ENCODE peak calls at places on chromosomes 13 and 19, in nine cellular contexts. C is A549, V is ovary, G is body of pancreas, U is Panc1, E is colonic mucosa, Z is dorsolateral prefrontal cortex, P is prostate gland, I is lower lobe of right lung. T is an unnamed sample.

GRCh38 chr13:83355042-83355441 is 527.2 kb downstream of the SLITRK1 start:
- DNase-seq in I (no peak), U (no peak), P (no peak), E (no peak), C (no peak), V (no peak), Z (no peak), G (no peak), T (no peak)

GRCh38 chr13:25069236-25069635 is 26.7 kb upstream of the PABPC3 start:
- DNase-seq in U (no peak), G (no peak), E (no peak), Z (no peak), P (no peak), C (no peak), I (no peak), V (no peak), T (no peak)

GRCh38 chr13:98981596-98982195 is 3.8 kb upstream of the DOCK9 start:
- DNase-seq in G (no peak), I (no peak), Z (no peak), P (no peak), C (no peak), V (no peak), U (no peak), E (no peak), T (no peak)

GRCh38 chr19:49256691-49257090 is 68.3 kb downstream of the SLC6A16 start:
- DNase-seq in V (no peak), I (no peak), Z (no peak), C (no peak), G (no peak), E (no peak), U (no peak), P (no peak), T (no peak)

GRCh38 chr19:48966541-48967345 is 1.6 kb downstream of the FTL start:
- DNase-seq in E (no peak), P (no peak), V (no peak), U (no peak), C (no peak), G (no peak), Z (no peak), I (no peak), T (no peak)

GRCh38 chr19:35805518-35806102 is 7.0 kb downstream of the PRODH2 start:
- DNase-seq in V (no peak), Z (no peak), U (no peak), E (no peak), C (no peak), G (no peak), P (no peak), I (no peak), T (no peak)

GRCh38 chr19:17703823-17704463 is 15.3 kb upstream of the MAP1S start:
- DNase-seq in P (no peak), Z (peak), I (peak), U (peak), E (peak), G (peak), C (no peak), V (no peak), T (no peak)

GRCh38 chr13:102195566-102196462 is 206.0 kb downstream of the FGF14 start:
- DNase-seq in U (no peak), I (no peak), C (no peak), G (no peak), Z (no peak), E (no peak), V (no peak), P (no peak), T (peak)

GRCh38 chr13:51726446-51727185 is 77.3 kb downstream of the DHRS12 start:
- DNase-seq in P (no peak), Z (no peak), V (no peak), E (no peak), U (no peak), G (no peak), I (no peak), C (no peak), T (no peak)

GRCh38 chr13:79837741-79838450 is 356.9 kb downstream of the NDFIP2 start:
- DNase-seq in C (no peak), V (no peak), U (no peak), E (no peak), Z (no peak), I (no peak), G (no peak), P (no peak), T (no peak)

GRCh38 chr19:55809381-55810058 is 22.3 kb downstream of the NLRP11 start:
- DNase-seq in V (peak), C (peak), P (peak), E (peak), Z (peak), U (peak), G (peak), I (peak), T (no peak)

GRCh38 chr13:73984201-73984600 is 150.0 kb downstream of the KLF12 start:
- DNase-seq in C (no peak), E (no peak), U (no peak), V (no peak), Z (peak), P (no peak), G (no peak), I (no peak), T (no peak)

GRCh38 chr19:10520652-10521318 is 3.5 kb upstream of the S1PR5 start:
- DNase-seq in I (no peak), G (peak), C (no peak), V (no peak), Z (no peak), E (no peak), P (peak), U (no peak), T (peak)

GRCh38 chr13:72555601-72556000 is 171.8 kb downstream of the MZT1 start:
- DNase-seq in I (no peak), C (no peak), U (no peak), V (no peak), E (no peak), P (no peak), G (no peak), Z (no peak), T (no peak)

GRCh38 chr13:72643339-72643989 is 84.0 kb downstream of the MZT1 start:
- DNase-seq in Z (peak), V (no peak), E (peak), G (peak), C (peak), I (peak), P (no peak), U (no peak), T (no peak)

GRCh38 chr13:24267283-24267682 is 42.1 kb upstream of the C1QTNF9 start:
- DNase-seq in Z (no peak), C (no peak), U (no peak), G (no peak), P (no peak), E (no peak), I (no peak), V (peak), T (no peak)

GRCh38 chr13:42272115-42272756 is at the start of gene AKAP11:
- DNase-seq in G (peak), I (peak), U (no peak), Z (peak), C (peak), E (peak), V (no peak), P (peak), T (no peak)

GRCh38 chr19:49507803-49508494 is 4.5 kb upstream of the FCGRT start:
- DNase-seq in U (no peak), G (no peak), E (no peak), C (no peak), V (no peak), Z (no peak), I (no peak), P (no peak), T (no peak)

GRCh38 chr13:59038824-59039223 is 1124.9 kb downstream of the DIAPH3 start:
- DNase-seq in G (no peak), E (no peak), V (no peak), C (no peak), U (no peak), Z (no peak), P (no peak), I (no peak), T (no peak)

GRCh38 chr13:71290963-71291937 is 575.8 kb downstream of the DACH1 start:
- DNase-seq in I (no peak), E (no peak), V (peak), Z (no peak), C (no peak), P (no peak), U (peak), G (peak), T (no peak)

GRCh38 chr13:73754727-73755292 is 379.4 kb downstream of the KLF12 start:
- DNase-seq in V (no peak), G (peak), U (peak), P (peak), I (no peak), Z (no peak), C (peak), E (peak), T (no peak)

GRCh38 chr19:46426506-46427162 is 2.1 kb downstream of the PNMA8C start:
- DNase-seq in P (peak), E (peak), U (no peak), I (peak), V (peak), G (peak), C (peak), Z (peak), T (no peak)

GRCh38 chr13:75135325-75135825 is 346.6 kb downstream of the TBC1D4 start:
- DNase-seq in V (no peak), G (no peak), P (no peak), U (no peak), I (no peak), Z (no peak), E (no peak), C (no peak), T (peak)

GRCh38 chr19:54178581-54179261 is 5.8 kb upstream of the TMC4 start:
- DNase-seq in Z (peak), U (no peak), G (peak), E (peak), I (no peak), V (no peak), C (no peak), P (no peak), T (no peak)

GRCh38 chr19:55674841-55675660 is at the start of gene EPN1:
- DNase-seq in U (no peak), I (peak), P (peak), V (peak), C (peak), Z (peak), G (peak), E (peak), T (peak)

GRCh38 chr13:30463820-30464495 is 1.8 kb downstream of the HMGB1 start:
- DNase-seq in U (no peak), E (peak), Z (peak), G (peak), C (no peak), I (peak), P (peak), V (peak), T (no peak)

GRCh38 chr13:109162248-109163051 is 533.0 kb downstream of the MYO16 start:
- DNase-seq in G (no peak), V (no peak), U (no peak), E (no peak), C (no peak), Z (no peak), P (no peak), I (no peak), T (peak)

GRCh38 chr13:38979891-38980627 is 10.6 kb downstream of the STOML3 start:
- DNase-seq in V (no peak), C (no peak), P (no peak), G (peak), I (no peak), E (no peak), U (no peak), Z (peak), T (no peak)

GRCh38 chr13:47049276-47049989 is 152.6 kb upstream of the HTR2A start:
- DNase-seq in P (no peak), Z (no peak), G (no peak), U (no peak), I (no peak), V (no peak), E (no peak), C (no peak), T (no peak)

GRCh38 chr19:33468361-33469170 is 53.0 kb downstream of the PEPD start:
- DNase-seq in Z (peak), G (no peak), I (peak), U (no peak), E (no peak), V (no peak), C (no peak), P (no peak), T (no peak)

GRCh38 chr13:46355088-46355468 is 32.0 kb downstream of the RUBCNL start:
- DNase-seq in I (no peak), E (no peak), P (no peak), G (no peak), V (no peak), C (no peak), U (no peak), Z (no peak), T (no peak)

GRCh38 chr13:110644892-110645521 is 29.7 kb downstream of the NAXD start:
- DNase-seq in E (peak), V (no peak), Z (peak), C (no peak), I (peak), U (no peak), G (peak), P (peak), T (no peak)

GRCh38 chr19:41703602-41704293 is 4.7 kb upstream of the CEACAM5 start:
- DNase-seq in U (no peak), C (no peak), E (peak), I (no peak), P (no peak), V (no peak), G (no peak), Z (no peak), T (no peak)

GRCh38 chr19:41226053-41226873 is 7.2 kb downstream of the AXL start:
- DNase-seq in Z (peak), P (peak), C (peak), V (peak), E (peak), I (peak), U (no peak), G (peak), T (no peak)

GRCh38 chr19:47713046-47714021 is at the start of gene EHD2:
- DNase-seq in Z (no peak), C (peak), P (peak), G (peak), E (peak), V (peak), U (no peak), I (peak), T (no peak)

GRCh38 chr19:47719047-47719885 is 6.0 kb downstream of the EHD2 start:
- DNase-seq in Z (peak), U (no peak), P (peak), I (peak), C (peak), V (peak), G (peak), E (peak), T (peak)

GRCh38 chr19:47716270-47716937 is 3.2 kb downstream of the EHD2 start:
- DNase-seq in C (no peak), V (no peak), I (no peak), U (no peak), P (no peak), E (no peak), Z (no peak), G (no peak), T (no peak)

GRCh38 chr19:47711652-47712239 is 1.5 kb upstream of the EHD2 start:
- DNase-seq in V (no peak), I (no peak), C (no peak), G (no peak), Z (no peak), U (no peak), E (no peak), P (no peak), T (no peak)

GRCh38 chr19:47714339-47714738 is 1.1 kb downstream of the EHD2 start:
- DNase-seq in C (no peak), G (no peak), Z (no peak), U (no peak), V (no peak), I (no peak), P (no peak), E (no peak), T (no peak)
- H3K27ac ChIP-seq in C (peak), G (no peak), Z (no peak), U (peak), V (peak), I (peak), P (peak), E (peak), T (peak)

GRCh38 chr13:33284016-33284415 is 1.5 kb downstream of the STARD13 start:
- DNase-seq in U (no peak), Z (no peak), C (no peak), I (no peak), G (no peak), E (no peak), P (no peak), V (no peak), T (no peak)
- H3K27ac ChIP-seq in U (peak), Z (peak), C (peak), I (peak), G (no peak), E (peak), P (peak), V (no peak), T (peak)

DNA sequence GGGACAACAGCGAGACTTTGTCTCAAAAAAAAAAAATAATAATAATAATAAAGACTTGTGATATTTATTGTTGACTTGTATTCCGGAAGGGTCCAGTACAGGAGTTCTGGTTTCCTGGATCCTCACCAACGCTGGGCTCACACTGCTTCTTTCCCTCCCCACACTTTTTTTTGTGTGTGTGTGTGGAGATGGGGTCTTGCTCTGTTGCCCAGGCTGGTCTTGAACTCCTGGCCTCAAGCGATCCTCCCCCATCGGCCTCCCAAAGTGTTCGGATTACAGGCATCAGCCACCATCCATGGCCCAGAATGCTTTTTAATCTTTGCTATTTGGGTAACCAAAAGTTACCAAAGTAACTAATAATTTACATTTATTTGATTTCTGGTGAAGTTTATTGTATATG is 39.1 kb downstream of the SIPA1L3 start:
- DNase-seq in G (no peak), U (no peak), Z (no peak), P (no peak), V (no peak), C (no peak), I (no peak), E (no peak), T (no peak)
- H3K27ac ChIP-seq in G (no peak), U (no peak), Z (no peak), P (no peak), V (no peak), C (peak), I (no peak), E (peak), T (no peak)

GRCh38 chr19:1245884-1246816 is 2.2 kb upstream of the MIDN start:
- DNase-seq in I (peak), V (peak), P (peak), U (no peak), G (peak), Z (no peak), E (peak), C (no peak), T (no peak)
- H3K27ac ChIP-seq in I (peak), V (peak), P (peak), U (peak), G (peak), Z (peak), E (peak), C (peak), T (peak)

GRCh38 chr13:60311527-60311926 is 85.5 kb upstream of the TDRD3 start:
- DNase-seq in E (no peak), I (no peak), U (no peak), C (no peak), Z (no peak), G (no peak), V (no peak), P (no peak), T (no peak)
- H3K27ac ChIP-seq in E (no peak), I (no peak), U (no peak), C (no peak), Z (no peak), G (no peak), V (no peak), P (no peak), T (no peak)

GRCh38 chr13:104143760-104144406 is 1077.7 kb upstream of the SLC10A2 start:
- DNase-seq in Z (no peak), V (no peak), P (peak), C (no peak), E (no peak), G (peak), U (no peak), I (no peak), T (no peak)
- H3K27ac ChIP-seq in Z (no peak), V (no peak), P (no peak), C (no peak), E (no peak), G (peak), U (no peak), I (no peak), T (no peak)

T was measured in epithelial cell of prostate.